ENCODE peak calls at places on chromosomes 5 and 9, in five cellular contexts. E is activated CD4-positive, alpha-beta T cell treated with anti-CD3 and anti-CD28 coated beads for 48 hours; M is AML-193; I is GM23338; Q is stimulated activated naive CD8-positive, alpha-beta T cell treated with anti-CD3 and anti-CD28 coated beads, Interleukin-15, amount 100 ng/mL, for 72 hours. K is an unnamed sample.

GRCh38 chr9:99085949-99086948 is 18.7 kb upstream of the TGFBR1 start:
- DNase-seq in M (no peak), E (no peak), I (no peak), Q (no peak), K (no peak)

GRCh38 chr9:136711751-136712689 is at the start of gene DIPK1B:
- DNase-seq in Q (no peak), M (no peak), E (no peak), I (peak; percentile 79), K (no peak)

GRCh38 chr5:150628936-150629485 is 11.4 kb upstream of the SYNPO start:
- DNase-seq in M (no peak), I (no peak), Q (no peak), E (no peak), K (no peak)

GRCh38 chr9:112777914-112778313 is 27.4 kb downstream of the SNX30 start:
- DNase-seq in E (peak; percentile 24), I (no peak), M (no peak), Q (no peak), K (no peak)

GRCh38 chr9:36966371-36967097 is 67.5 kb downstream of the PAX5 start:
- DNase-seq in E (no peak), I (no peak), M (no peak), Q (no peak), K (peak; percentile 17)

GRCh38 chr5:8081179-8081578 is 212.2 kb downstream of the MTRR start:
- DNase-seq in E (no peak), M (no peak), I (no peak), Q (no peak), K (no peak)

GRCh38 chr5:150398432-150399157 is 14.1 kb downstream of the CD74 start:
- DNase-seq in M (no peak), I (peak; percentile 67), Q (no peak), E (peak; percentile 37), K (no peak)

GRCh38 chr5:60823574-60823973 is 20.5 kb downstream of the ELOVL7 start:
- DNase-seq in I (no peak), M (no peak), E (no peak), Q (no peak), K (no peak)

GRCh38 chr9:131015876-131016397 is 7.0 kb downstream of the LAMC3 start:
- DNase-seq in M (no peak), E (no peak), Q (no peak), I (no peak), K (no peak)

K was measured in CMK.